ENCODE peak calls at places on chromosomes 16 and 17, in five cellular contexts. M, Q, U, W and H are unnamed samples.

GRCh38 chr17:37643829-37644228 is 583 bp upstream of the DDX52 start:
- DNase-seq in U (no peak), Q (no peak), M (peak), W (no peak), H (no peak)

GRCh38 chr16:11274964-11275363 is 1.3 kb downstream of the PRM2 start:
- DNase-seq in W (no peak), Q (no peak), U (no peak), M (no peak), H (no peak)

GRCh38 chr17:40532520-40533253 is 31.3 kb upstream of the TNS4 start:
- DNase-seq in U (no peak), Q (no peak), W (no peak), M (peak), H (no peak)

GRCh38 chr17:36923814-36924221 is 13.5 kb upstream of the LHX1 start:
- DNase-seq in W (no peak), U (no peak), Q (no peak), M (no peak), H (no peak)

GRCh38 chr16:58732545-58733247 is 1.4 kb downstream of the GOT2 start:
- DNase-seq in Q (no peak), U (no peak), W (no peak), M (no peak), H (no peak)

GRCh38 chr17:74525781-74526288 is 5.4 kb downstream of the CD300LB start:
- DNase-seq in W (no peak), Q (no peak), M (no peak), U (no peak), H (no peak)

GRCh38 chr17:6494239-6494941 is 50.1 kb downstream of the PIMREG start:
- DNase-seq in U (no peak), W (no peak), Q (no peak), M (no peak), H (no peak)

GRCh38 chr17:67994827-67995567 is 1.3 kb downstream of the C17orf58 start:
- DNase-seq in U (no peak), W (no peak), Q (no peak), M (peak), H (no peak)

GRCh38 chr17:29595107-29595942 is 2.4 kb downstream of the ANKRD13B start:
- DNase-seq in W (no peak), U (no peak), Q (no peak), M (no peak), H (no peak)

GRCh38 chr16:85425061-85425662 is 188.0 kb upstream of the GSE1 start:
- DNase-seq in Q (no peak), M (no peak), W (no peak), U (no peak), H (no peak)

GRCh38 chr17:71764507-71764906 is 356.3 kb upstream of the SOX9 start:
- DNase-seq in W (peak), M (peak), Q (peak), U (no peak), H (no peak)

GRCh38 chr17:11304568-11304967 is 63.6 kb downstream of the SHISA6 start:
- DNase-seq in U (no peak), Q (no peak), M (no peak), W (no peak), H (no peak)

GRCh38 chr17:17021194-17021863 is 20.9 kb upstream of the MPRIP start:
- DNase-seq in W (peak), M (peak), Q (no peak), U (peak), H (no peak)

GRCh38 chr17:64188088-64188487 is 58.1 kb upstream of the ERN1 start:
- DNase-seq in M (no peak), W (no peak), U (no peak), Q (no peak), H (no peak)

GRCh38 chr17:40191237-40192208 is 14.3 kb downstream of the RAPGEFL1 start:
- DNase-seq in W (peak), Q (peak), M (peak), U (peak), H (peak)

GRCh38 chr17:32960815-32961214 is 30.8 kb upstream of the SPACA3 start:
- DNase-seq in M (no peak), W (no peak), U (no peak), Q (no peak), H (no peak)

GRCh38 chr17:47305302-47305923 is 18.3 kb upstream of the EFCAB13 start:
- DNase-seq in U (no peak), Q (no peak), W (peak), M (peak), H (no peak)

GRCh38 chr16:30409125-30410060 is 2.0 kb downstream of the ZNF771 start:
- DNase-seq in Q (peak), U (peak), W (peak), M (peak), H (peak)

GRCh38 chr17:79777166-79777843 is 643 bp upstream of the CBX2 start:
- DNase-seq in U (peak), W (peak), M (peak), Q (no peak), H (no peak)

GRCh38 chr16:58533751-58534470 is 18.6 kb downstream of the SETD6 start:
- DNase-seq in Q (no peak), M (no peak), W (no peak), U (no peak), H (no peak)

GRCh38 chr17:67072885-67073284 is 28.5 kb downstream of the CACNG1 start:
- DNase-seq in W (no peak), Q (no peak), M (no peak), U (no peak), H (no peak)

GRCh38 chr17:76485569-76485968 is 15.7 kb downstream of the RHBDF2 start:
- DNase-seq in Q (no peak), W (no peak), U (no peak), M (no peak), H (no peak)

GRCh38 chr17:74780443-74781238 is 4.5 kb upstream of the NAT9 start:
- DNase-seq in Q (no peak), U (peak), W (peak), M (peak), H (no peak)

GRCh38 chr16:47774661-47775060 is 313.5 kb downstream of the PHKB start:
- DNase-seq in M (peak), U (no peak), W (peak), Q (peak), H (no peak)

GRCh38 chr16:85321856-85322271 is 209.6 kb upstream of the CIBAR2 start:
- DNase-seq in Q (no peak), M (no peak), U (peak), W (no peak), H (no peak)

GRCh38 chr17:76063880-76064546 is 8.3 kb downstream of the SRP68 start:
- DNase-seq in M (no peak), W (no peak), Q (no peak), U (no peak), H (no peak)

GRCh38 chr17:9766970-9767369 is 24.4 kb downstream of the DHRS7C start:
- DNase-seq in Q (no peak), W (no peak), M (no peak), U (no peak), H (no peak)

GRCh38 chr16:31143889-31144148 is 6.0 kb downstream of the PRSS36 start:
- DNase-seq in Q (no peak), U (no peak), W (no peak), M (no peak), H (no peak)

DNA sequence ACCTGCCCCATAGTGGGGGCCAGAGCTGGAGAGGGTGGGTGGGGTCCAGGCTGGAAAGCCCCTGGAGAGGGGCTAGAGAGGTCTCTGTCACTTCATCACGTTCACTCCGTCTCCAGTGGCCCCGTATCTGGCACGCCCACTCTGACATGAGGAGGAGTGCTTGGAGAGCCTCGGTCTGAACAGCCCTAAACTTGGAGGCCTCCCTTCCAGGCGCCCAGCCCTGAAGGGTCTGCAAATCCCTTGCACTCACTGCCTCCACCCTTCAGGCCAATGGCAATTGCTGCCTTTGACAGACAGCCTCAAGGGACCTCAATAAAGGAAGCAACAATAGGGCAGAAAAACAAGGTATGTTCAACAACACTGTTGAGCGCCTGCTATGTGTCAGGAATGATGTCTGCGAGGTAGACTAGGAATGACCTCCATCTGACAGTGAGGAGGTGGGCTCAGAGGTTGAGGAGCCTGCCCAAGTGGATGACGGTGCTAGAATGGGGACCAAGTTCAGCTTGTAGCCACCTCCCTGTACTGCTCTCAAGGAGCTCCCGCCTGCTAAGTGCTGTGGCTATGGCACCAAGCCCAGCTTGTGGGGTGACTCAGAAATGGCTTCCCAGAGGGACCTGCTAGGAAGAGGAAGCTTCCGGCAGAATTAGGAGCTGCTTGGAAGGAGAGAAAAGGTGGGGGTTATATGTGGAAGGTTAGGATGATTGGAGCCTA is 2.9 kb upstream of the EPX start:
- DNase-seq in M (peak), W (no peak), U (peak), Q (no peak), H (no peak)
- TF ChIP-seq KDM1A in M (no peak), W (no peak), U (no peak), Q (no peak), H (no peak)

GRCh38 chr17:81511550-81511799 is 1.1 kb downstream of the ACTG1 start:
- DNase-seq in U (no peak), W (no peak), Q (no peak), M (no peak), H (no peak)

GRCh38 chr17:81512984-81513668 is 527 bp upstream of the ACTG1 start:
- DNase-seq in W (peak), M (peak), U (peak), Q (no peak), H (no peak)

GRCh38 chr17:81512560-81512983 is at the start of gene ACTG1:
- DNase-seq in U (peak), W (peak), Q (no peak), M (peak), H (no peak)

GRCh38 chr17:81510798-81511549 is 1.6 kb downstream of the ACTG1 start:
- DNase-seq in U (no peak), Q (no peak), W (no peak), M (peak), H (no peak)

DNA sequence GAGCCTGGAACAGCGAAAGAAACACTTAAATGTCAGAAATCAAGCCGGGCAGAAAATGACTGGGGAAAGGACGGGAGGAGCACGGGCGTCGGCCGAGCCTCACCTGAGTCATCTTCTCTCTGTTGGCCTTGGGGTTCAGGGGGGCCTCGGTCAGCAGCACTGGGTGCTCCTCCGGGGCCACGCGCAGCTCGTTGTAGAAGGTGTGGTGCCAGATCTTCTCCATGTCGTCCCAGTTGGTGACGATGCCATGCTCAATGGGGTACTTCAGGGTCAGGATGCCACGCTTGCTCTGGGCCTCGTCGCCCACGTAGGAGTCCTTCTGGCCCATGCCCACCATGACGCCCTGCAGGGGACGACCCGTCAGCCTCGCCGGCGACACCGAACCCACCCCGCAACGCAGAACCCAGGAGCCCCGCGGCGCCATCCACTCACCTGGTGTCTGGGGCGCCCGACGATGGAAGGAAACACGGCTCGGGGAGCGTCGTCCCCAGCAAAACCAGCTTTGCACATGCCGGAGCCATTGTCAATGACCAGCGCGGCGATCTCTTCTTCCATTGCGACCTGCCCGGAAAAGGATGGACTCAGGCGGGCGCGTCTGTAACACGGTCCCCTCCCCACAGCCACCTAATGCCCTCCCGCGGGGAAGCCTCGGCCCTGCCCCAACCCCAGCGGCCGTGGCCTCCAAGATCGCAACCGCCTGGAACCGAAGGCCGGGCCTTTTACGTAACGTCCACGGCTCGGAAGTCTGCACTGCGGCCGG is 619 bp downstream of the ACTG1 start:
- DNase-seq in U (no peak), Q (no peak), M (peak), W (no peak), H (no peak)
- TF ChIP-seq CEBPB in U (no peak), Q (no peak), M (no peak), W (no peak), H (no peak)

DNA sequence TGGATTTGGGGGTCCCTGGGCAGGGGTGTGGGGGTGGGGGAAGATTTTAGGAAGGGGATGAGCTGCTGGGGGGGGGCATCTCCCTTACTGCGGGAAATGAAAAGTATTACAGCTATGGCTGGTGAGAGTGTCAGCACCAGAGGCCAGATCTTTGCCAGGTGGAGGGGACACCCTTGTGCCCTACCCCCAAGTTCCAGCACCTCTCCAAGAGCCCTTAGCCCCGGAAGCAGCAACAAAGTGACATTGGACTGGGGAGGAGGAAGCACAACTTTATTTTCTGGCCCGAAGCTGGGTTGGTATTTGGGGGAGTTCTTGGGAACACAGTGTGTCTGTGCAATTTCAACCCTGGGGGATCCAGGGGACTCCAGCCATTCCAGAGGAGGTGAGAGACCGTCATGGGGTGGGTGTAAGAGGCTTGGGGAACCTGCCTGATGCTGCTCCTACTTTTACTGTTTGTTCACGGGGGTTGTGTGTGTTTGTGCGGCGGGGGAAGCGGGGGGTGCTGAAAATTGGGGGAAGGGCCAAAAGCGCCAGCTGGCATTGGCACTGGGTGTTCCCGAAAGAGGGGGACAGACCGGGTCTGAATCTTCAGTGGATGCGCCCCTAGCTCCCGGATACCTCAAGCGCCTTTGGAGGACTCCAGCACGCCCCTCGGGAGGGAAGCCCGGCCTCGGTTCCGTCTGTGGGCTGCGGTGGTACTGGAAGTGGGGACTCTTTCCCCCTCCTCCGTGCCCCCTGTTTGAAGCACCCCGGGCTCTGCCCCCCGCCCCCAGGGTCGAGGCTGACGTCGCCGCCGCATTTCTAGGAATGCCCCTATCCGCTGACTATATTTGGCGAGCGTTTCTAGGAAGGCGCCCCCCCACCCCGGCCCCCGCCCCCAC is 230.3 kb downstream of the MRTFB start:
- DNase-seq in M (peak), Q (no peak), W (peak), U (peak), H (no peak)
- TF ChIP-seq RAD21 in M (no peak), Q (no peak), W (no peak), U (no peak), H (no peak)

DNA sequence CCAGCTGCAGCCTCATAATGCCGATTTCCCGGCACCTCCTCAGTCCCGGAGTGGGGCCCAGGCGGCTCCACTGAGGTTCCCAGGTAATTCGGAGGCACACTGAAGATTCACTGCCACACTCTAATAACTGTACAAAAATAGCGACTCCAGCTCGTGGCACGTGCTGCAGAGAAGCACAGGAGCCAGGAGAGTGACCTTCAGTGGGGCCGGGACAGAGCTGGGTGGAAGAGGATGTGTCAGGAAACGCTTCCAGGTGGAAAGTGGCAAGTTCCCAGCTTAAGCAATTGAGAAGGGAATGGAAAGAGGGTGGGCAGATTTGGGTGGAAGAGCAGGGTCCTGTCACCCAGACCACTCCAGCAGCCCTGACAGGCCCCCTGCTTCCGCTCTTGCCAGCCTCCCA is 3.1 kb upstream of the TRAP1 start:
- DNase-seq in W (no peak), Q (no peak), U (no peak), M (no peak), H (no peak)
- TF ChIP-seq KDM1A in W (no peak), Q (no peak), U (no peak), M (no peak), H (no peak)